ENCODE peak calls at places on chromosomes 2 and 18, in four cellular contexts. J is tibial artery; U is dorsolateral prefrontal cortex; H is CD8-positive, alpha-beta memory T cell. L is an unnamed sample.

GRCh38 chr2:144137705-144138428 is 382.1 kb downstream of the ZEB2 start:
- DNase-seq in J (no peak), U (no peak), H (no peak), L (no peak)

GRCh38 chr2:86786001-86786536 is 4.6 kb downstream of the CD8A start:
- DNase-seq in J (no peak), U (no peak), H (peak; percentile 88), L (no peak)

GRCh38 chr2:181679544-181679979 is 755 bp downstream of the NEUROD1 start:
- DNase-seq in J (no peak), U (no peak), H (no peak), L (no peak)

GRCh38 chr2:37720533-37721218 is 49.2 kb upstream of the CDC42EP3 start:
- DNase-seq in J (no peak), U (no peak), H (no peak), L (no peak)

GRCh38 chr2:58107803-58108710 is 61.5 kb downstream of the VRK2 start:
- DNase-seq in J (no peak), U (no peak), H (no peak), L (no peak)

GRCh38 chr18:60987963-60988362 is 345.3 kb upstream of the CDH20 start:
- DNase-seq in J (no peak), U (no peak), H (no peak), L (no peak)

GRCh38 chr18:56299740-56300139 is 338.7 kb downstream of the TXNL1 start:
- DNase-seq in J (no peak), U (no peak), H (no peak), L (no peak)

GRCh38 chr18:2967820-2968219 is 45.1 kb downstream of the LPIN2 start:
- DNase-seq in J (no peak), U (no peak), H (no peak), L (no peak)

GRCh38 chr18:48997985-48998831 is 47.4 kb upstream of the SMAD7 start:
- DNase-seq in J (peak; percentile 86), U (peak; percentile 70), H (no peak), L (peak; percentile 49)

GRCh38 chr18:59553273-59553672 is 143.9 kb downstream of the CCBE1 start:
- DNase-seq in J (no peak), U (no peak), H (no peak), L (no peak)

GRCh38 chr2:241036397-241036963 is 38.1 kb downstream of the SNED1 start:
- DNase-seq in J (no peak), U (peak; percentile 69), H (peak; percentile 80), L (no peak)

GRCh38 chr2:168670478-168670877 is 132.0 kb upstream of the NOSTRIN start:
- DNase-seq in J (no peak), U (no peak), H (no peak), L (no peak)

GRCh38 chr2:107036293-107036692 is 150.3 kb upstream of the ST6GAL2 start:
- DNase-seq in J (no peak), U (peak; percentile 60), H (no peak), L (peak; percentile 24)

GRCh38 chr2:14673351-14673875 is 40.9 kb downstream of the LRATD1 start:
- DNase-seq in J (no peak), U (no peak), H (no peak), L (no peak)

GRCh38 chr2:215363039-215363438 is 51.2 kb downstream of the ATIC start:
- DNase-seq in J (no peak), U (no peak), H (no peak), L (no peak)

GRCh38 chr2:188734688-188735087 is 239.5 kb upstream of the COL3A1 start:
- DNase-seq in J (no peak), U (no peak), H (no peak), L (no peak)

GRCh38 chr18:43961713-43962112 is 684.4 kb upstream of the SYT4 start:
- DNase-seq in J (no peak), U (no peak), H (no peak), L (no peak)

GRCh38 chr2:197929886-197930227 is 125.5 kb downstream of the PLCL1 start:
- DNase-seq in J (no peak), U (no peak), H (no peak), L (no peak)

GRCh38 chr2:227152093-227152766 is 11.8 kb downstream of the COL4A4 start:
- DNase-seq in J (no peak), U (no peak), H (no peak), L (no peak)

GRCh38 chr2:54047076-54047475 is 68.3 kb upstream of the ACYP2 start:
- DNase-seq in J (no peak), U (no peak), H (no peak), L (no peak)

GRCh38 chr2:132636346-132636745 is 33.7 kb downstream of the LYPD1 start:
- DNase-seq in J (no peak), U (no peak), H (no peak), L (no peak)

GRCh38 chr18:58009166-58009565 is 34.9 kb upstream of the NEDD4L start:
- DNase-seq in J (no peak), U (no peak), H (no peak), L (no peak)

DNA sequence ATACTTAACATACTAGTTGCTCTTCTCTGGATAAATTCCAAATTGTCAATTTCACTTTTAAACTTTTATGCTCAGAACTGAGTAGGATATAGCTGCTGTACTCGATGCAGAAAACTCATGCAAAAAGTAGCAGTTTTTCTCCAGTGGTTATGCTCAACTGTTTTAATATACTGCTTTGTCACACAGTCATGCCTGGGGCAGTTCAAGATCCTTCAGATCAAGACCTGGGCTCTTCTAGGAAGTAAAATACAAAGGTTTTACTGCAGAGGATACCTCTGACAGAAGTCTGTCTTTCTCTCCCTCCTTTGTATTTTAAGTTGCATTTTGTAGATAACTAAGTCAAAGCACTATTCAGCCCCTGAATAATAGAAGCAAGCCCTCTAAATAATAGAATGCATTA is 183.4 kb upstream of the TRIB2 start:
- DNase-seq in J (no peak), U (no peak), H (no peak), L (no peak)
- H3K27ac ChIP-seq in J (no peak overlapping the region), U (no peak overlapping the region), H (no peak overlapping the region), L (no peak overlapping the region)

GRCh38 chr2:108619916-108620620 is 85.8 kb downstream of the LIMS1 start:
- DNase-seq in J (no peak), U (no peak), H (no peak), L (no peak)
- H3K27ac ChIP-seq in J (no peak overlapping the region), U (no peak overlapping the region), H (peak overlapping the region; percentile 41), L (peak overlapping the region; percentile 32)

GRCh38 chr2:30446602-30447148 is 371 bp upstream of the LCLAT1 start:
- DNase-seq in J (no peak), U (no peak), H (no peak), L (no peak)
- H3K27ac ChIP-seq in J (peak overlapping the region; percentile 79), U (no peak overlapping the region), H (peak overlapping the region; percentile 84), L (peak overlapping the region; percentile 87)

GRCh38 chr2:127314193-127314988 is 20.4 kb upstream of the ERCC3 start:
- DNase-seq in J (no peak), U (no peak), H (no peak), L (no peak)
- H3K27ac ChIP-seq in J (no peak overlapping the region), U (no peak overlapping the region), H (no peak overlapping the region), L (no peak overlapping the region)

GRCh38 chr2:116987447-116987846 is 827.0 kb upstream of the DDX18 start:
- DNase-seq in J (no peak), U (no peak), H (no peak), L (no peak)

GRCh38 chr2:116988303-116988702 is 826.2 kb upstream of the DDX18 start:
- DNase-seq in J (no peak), U (no peak), H (no peak), L (no peak)
- H3K27ac ChIP-seq in J (no peak overlapping the region), U (no peak overlapping the region), H (no peak overlapping the region), L (no peak overlapping the region)

GRCh38 chr2:237517990-237518389 is 30.9 kb downstream of the MLPH start:
- DNase-seq in J (no peak), U (no peak), H (no peak), L (no peak)

GRCh38 chr2:237524631-237525030 is 37.6 kb downstream of the MLPH start:
- DNase-seq in J (no peak), U (no peak), H (no peak), L (no peak)

GRCh38 chr2:237519506-237520245 is 32.6 kb downstream of the MLPH start:
- DNase-seq in J (no peak), U (no peak), H (no peak), L (no peak)

GRCh38 chr2:237517163-237517562 is 30.1 kb downstream of the MLPH start:
- DNase-seq in J (no peak), U (no peak), H (no peak), L (no peak)

GRCh38 chr2:237520290-237520689 is 33.2 kb downstream of the MLPH start:
- DNase-seq in J (no peak), U (no peak), H (no peak), L (no peak)
- H3K27ac ChIP-seq in J (no peak overlapping the region), U (no peak overlapping the region), H (no peak overlapping the region), L (no peak overlapping the region)

GRCh38 chr2:105793230-105793975 is 48.7 kb downstream of the NCK2 start:
- DNase-seq in J (no peak), U (no peak), H (no peak), L (no peak)
- H3K27ac ChIP-seq in J (no peak overlapping the region), U (no peak overlapping the region), H (no peak overlapping the region), L (no peak overlapping the region)

GRCh38 chr18:23356416-23356815 is 96.7 kb upstream of the RIOK3 start:
- DNase-seq in J (no peak), U (no peak), H (no peak), L (no peak)
- H3K27ac ChIP-seq in J (peak overlapping the region; percentile 78), U (no peak overlapping the region), H (no peak overlapping the region), L (peak overlapping the region; percentile 76)

L was measured in left ventricle myocardium inferior.